ENCODE peak calls at places on chromosomes 3 and 15, in four cellular contexts. One of them, this sample, is unnamed.

GRCh38 chr15:52163321-52164190 is 27.6 kb downstream of the GNB5 start:
- DNase-seq in K562: peak
- DNase-seq in HEK293T: no peak
- DNase-seq in GM12878: no peak
- DNase-seq in this sample: no peak

GRCh38 chr3:113933746-113934145 is 14.1 kb upstream of the ZDHHC23 start:
- DNase-seq in HEK293T: no peak
- DNase-seq in GM12878: no peak
- DNase-seq in K562: no peak
- DNase-seq in this sample: no peak

GRCh38 chr3:97297032-97297431 is 467.5 kb upstream of the ARL6 start:
- DNase-seq in K562: no peak
- DNase-seq in GM12878: no peak
- DNase-seq in HEK293T: no peak
- DNase-seq in this sample: no peak

GRCh38 chr3:159882784-159883779 is 105.6 kb upstream of the IL12A start:
- DNase-seq in GM12878: no peak
- DNase-seq in K562: no peak
- DNase-seq in HEK293T: peak
- DNase-seq in this sample: no peak

GRCh38 chr15:57703387-57703786 is 3.1 kb upstream of the POLR2M start:
- DNase-seq in K562: no peak
- DNase-seq in HEK293T: no peak
- DNase-seq in GM12878: no peak
- DNase-seq in this sample: no peak

GRCh38 chr3:190384241-190384863 is 3.6 kb upstream of the CLDN16 start:
- DNase-seq in K562: peak
- DNase-seq in HEK293T: peak
- DNase-seq in GM12878: peak
- DNase-seq in this sample: peak

GRCh38 chr3:55487376-55488241 is 503 bp upstream of the WNT5A start:
- DNase-seq in HEK293T: peak
- DNase-seq in GM12878: no peak
- DNase-seq in K562: no peak
- DNase-seq in this sample: no peak

GRCh38 chr15:51793521-51793920 is 35.9 kb upstream of the TMOD3 start:
- DNase-seq in HEK293T: no peak
- DNase-seq in GM12878: no peak
- DNase-seq in K562: no peak
- DNase-seq in this sample: no peak

GRCh38 chr15:61839541-61839940 is 220.7 kb downstream of the VPS13C start:
- DNase-seq in K562: no peak
- DNase-seq in HEK293T: no peak
- DNase-seq in GM12878: no peak
- DNase-seq in this sample: no peak

GRCh38 chr3:27253831-27254230 is 115.4 kb downstream of the NEK10 start:
- DNase-seq in K562: no peak
- DNase-seq in HEK293T: peak
- DNase-seq in GM12878: peak
- DNase-seq in this sample: peak

GRCh38 chr3:177722386-177722785 is 525.1 kb upstream of the TBL1XR1 start:
- DNase-seq in GM12878: no peak
- DNase-seq in K562: no peak
- DNase-seq in HEK293T: no peak
- DNase-seq in this sample: no peak

GRCh38 chr3:39343076-39343717 is 13.7 kb downstream of the CCR8 start:
- DNase-seq in GM12878: no peak
- DNase-seq in HEK293T: no peak
- DNase-seq in K562: no peak
- DNase-seq in this sample: no peak

GRCh38 chr15:93779341-93779740 is 452.0 kb upstream of the MCTP2 start:
- DNase-seq in K562: no peak
- DNase-seq in HEK293T: no peak
- DNase-seq in GM12878: no peak
- DNase-seq in this sample: no peak

GRCh38 chr3:134299185-134299887 is 48.7 kb upstream of the RYK start:
- DNase-seq in HEK293T: no peak
- DNase-seq in GM12878: no peak
- DNase-seq in K562: no peak
- DNase-seq in this sample: no peak

GRCh38 chr3:39349080-39349479 is 19.6 kb downstream of the CCR8 start:
- DNase-seq in K562: no peak
- DNase-seq in GM12878: no peak
- DNase-seq in HEK293T: no peak
- DNase-seq in this sample: peak

GRCh38 chr3:27607370-27607769 is 114.8 kb downstream of the EOMES start:
- DNase-seq in GM12878: no peak
- DNase-seq in HEK293T: no peak
- DNase-seq in K562: no peak
- DNase-seq in this sample: no peak

GRCh38 chr15:81160312-81161214 is 26.5 kb downstream of the CFAP161 start:
- DNase-seq in GM12878: no peak
- DNase-seq in K562: no peak
- DNase-seq in HEK293T: no peak
- DNase-seq in this sample: no peak

GRCh38 chr3:54882114-54882833 is 45.6 kb downstream of the LRTM1 start:
- DNase-seq in K562: no peak
- DNase-seq in HEK293T: no peak
- DNase-seq in GM12878: no peak
- DNase-seq in this sample: no peak

GRCh38 chr3:58167431-58168351 is 43.1 kb downstream of the DNASE1L3 start:
- DNase-seq in GM12878: no peak
- DNase-seq in HEK293T: peak
- DNase-seq in K562: peak
- DNase-seq in this sample: no peak

GRCh38 chr15:84823580-84823878 is 6.4 kb downstream of the ALPK3 start:
- DNase-seq in K562: no peak
- DNase-seq in GM12878: no peak
- DNase-seq in HEK293T: no peak
- DNase-seq in this sample: no peak

GRCh38 chr15:39059886-39060285 is 495.3 kb upstream of the RASGRP1 start:
- DNase-seq in K562: no peak
- DNase-seq in HEK293T: no peak
- DNase-seq in GM12878: no peak
- DNase-seq in this sample: no peak

GRCh38 chr3:4988815-4989648 is 9.8 kb downstream of the BHLHE40 start:
- DNase-seq in GM12878: no peak
- DNase-seq in K562: peak
- DNase-seq in HEK293T: no peak
- DNase-seq in this sample: no peak

GRCh38 chr3:101725192-101725889 is 927 bp downstream of the CEP97 start:
- DNase-seq in GM12878: no peak
- DNase-seq in K562: peak
- DNase-seq in HEK293T: peak
- DNase-seq in this sample: no peak

GRCh38 chr3:99952306-99952705 is 134.6 kb downstream of the CMSS1 start:
- DNase-seq in K562: no peak
- DNase-seq in HEK293T: no peak
- DNase-seq in GM12878: no peak
- DNase-seq in this sample: no peak

GRCh38 chr3:123085293-123085949 is 18.6 kb downstream of the PDIA5 start:
- DNase-seq in HEK293T: peak
- DNase-seq in GM12878: no peak
- DNase-seq in K562: peak
- DNase-seq in this sample: peak

GRCh38 chr3:133761605-133762484 is 15.7 kb downstream of the TF start:
- DNase-seq in K562: no peak
- DNase-seq in HEK293T: no peak
- DNase-seq in GM12878: no peak
- DNase-seq in this sample: no peak

GRCh38 chr3:133949438-133949837 is 53.8 kb upstream of the RAB6B start:
- DNase-seq in HEK293T: no peak
- DNase-seq in GM12878: no peak
- DNase-seq in K562: no peak
- DNase-seq in this sample: no peak

GRCh38 chr3:133447751-133448477 is 48.1 kb downstream of the BFSP2 start:
- DNase-seq in K562: no peak
- DNase-seq in GM12878: no peak
- DNase-seq in HEK293T: no peak
- DNase-seq in this sample: no peak

GRCh38 chr3:23650371-23651140 is 155.2 kb upstream of the UBE2E1 start:
- DNase-seq in GM12878: no peak
- DNase-seq in K562: no peak
- DNase-seq in HEK293T: no peak
- DNase-seq in this sample: no peak

GRCh38 chr15:79163395-79163794 is 72.8 kb upstream of the RASGRF1 start:
- DNase-seq in HEK293T: no peak
- DNase-seq in GM12878: no peak
- DNase-seq in K562: no peak
- DNase-seq in this sample: no peak

GRCh38 chr3:124834723-124835718 is 52.1 kb downstream of the ITGB5 start:
- DNase-seq in HEK293T: no peak
- DNase-seq in GM12878: peak
- DNase-seq in K562: peak
- DNase-seq in this sample: peak
- TF ChIP-seq TARDBP in HEK293T: no peak
- TF ChIP-seq TARDBP in GM12878: no peak
- TF ChIP-seq TARDBP in K562: no peak
- TF ChIP-seq TARDBP in this sample: peak

DNA sequence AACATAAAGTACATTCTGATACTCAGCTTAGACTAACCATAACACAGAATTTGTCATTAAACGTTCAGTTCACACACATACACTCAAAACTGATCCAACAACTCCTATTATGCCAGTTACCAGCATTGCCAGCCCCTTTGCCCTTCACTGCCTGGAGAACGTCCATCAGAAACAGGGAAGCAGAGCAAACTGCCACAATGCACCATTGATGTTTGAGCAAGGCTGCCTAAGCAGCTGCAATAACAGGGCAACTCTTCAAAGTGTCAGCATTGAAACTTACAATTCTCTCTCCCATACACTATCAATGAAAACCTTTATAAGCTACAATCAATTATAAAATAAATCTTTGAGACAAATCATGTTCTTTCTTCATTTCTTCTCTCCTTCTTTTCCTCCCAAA is 85.1 kb downstream of the ZBTB20 start:
- DNase-seq in HEK293T: no peak
- DNase-seq in GM12878: no peak
- DNase-seq in K562: no peak
- DNase-seq in this sample: no peak
- TF ChIP-seq TARDBP in HEK293T: no peak
- TF ChIP-seq TARDBP in GM12878: no peak
- TF ChIP-seq TARDBP in K562: no peak
- TF ChIP-seq TARDBP in this sample: no peak

DNA sequence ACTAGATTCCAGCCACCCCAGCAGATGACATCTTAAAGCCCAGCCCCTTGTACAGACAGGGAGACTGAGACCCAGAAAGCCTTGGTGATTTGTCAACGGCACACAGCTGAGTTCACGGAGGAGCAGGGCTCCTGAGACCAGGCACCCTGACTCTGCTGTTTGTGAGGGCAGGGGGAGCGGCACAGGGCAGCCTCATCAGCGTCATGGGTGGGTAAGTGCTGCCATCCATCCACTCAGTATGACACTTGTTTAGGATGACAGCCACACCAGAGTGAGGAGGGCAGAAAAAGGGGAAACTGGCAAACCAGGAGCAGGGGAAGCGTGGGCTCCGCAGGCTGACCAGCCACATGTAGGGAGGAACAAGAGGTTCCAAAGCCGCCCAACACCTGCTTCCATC is 20.0 kb downstream of the RBPMS2 start:
- DNase-seq in HEK293T: no peak
- DNase-seq in GM12878: no peak
- DNase-seq in K562: no peak
- DNase-seq in this sample: no peak
- TF ChIP-seq TARDBP in HEK293T: no peak
- TF ChIP-seq TARDBP in GM12878: no peak
- TF ChIP-seq TARDBP in K562: no peak
- TF ChIP-seq TARDBP in this sample: no peak

GRCh38 chr3:355622-356021 is 159.1 kb downstream of the CHL1 start:
- DNase-seq in HEK293T: no peak
- DNase-seq in K562: no peak
- DNase-seq in GM12878: no peak
- DNase-seq in this sample: no peak

GRCh38 chr3:364287-364686 is 167.7 kb downstream of the CHL1 start:
- DNase-seq in GM12878: no peak
- DNase-seq in HEK293T: no peak
- DNase-seq in K562: no peak
- DNase-seq in this sample: no peak

GRCh38 chr3:356947-357346 is 160.4 kb downstream of the CHL1 start:
- DNase-seq in K562: no peak
- DNase-seq in HEK293T: no peak
- DNase-seq in GM12878: no peak
- DNase-seq in this sample: no peak

GRCh38 chr3:362939-363338 is 166.4 kb downstream of the CHL1 start:
- DNase-seq in GM12878: no peak
- DNase-seq in K562: no peak
- DNase-seq in HEK293T: no peak
- DNase-seq in this sample: no peak

DNA sequence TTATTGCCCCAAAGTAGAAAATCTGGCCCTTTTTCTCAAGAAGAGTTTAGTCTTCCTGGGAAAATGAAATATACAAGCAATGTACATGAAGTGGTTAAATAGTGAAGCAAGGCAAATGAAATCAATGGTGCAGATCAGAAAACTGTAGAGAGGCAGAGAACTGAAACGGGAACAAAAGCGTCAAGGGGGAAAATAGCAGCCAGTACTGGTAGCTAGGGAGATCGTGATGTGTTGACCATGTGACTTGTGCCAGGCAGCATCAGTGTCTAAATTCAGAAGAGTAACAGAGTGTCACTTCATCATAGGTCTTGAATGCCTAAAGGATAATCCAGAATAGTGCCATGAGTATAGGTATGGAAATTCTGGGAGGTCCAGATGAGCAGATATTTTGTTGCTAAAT is 163.1 kb downstream of the CHL1 start:
- DNase-seq in GM12878: no peak
- DNase-seq in K562: no peak
- DNase-seq in HEK293T: no peak
- DNase-seq in this sample: no peak
- TF ChIP-seq TARDBP in GM12878: no peak
- TF ChIP-seq TARDBP in K562: no peak
- TF ChIP-seq TARDBP in HEK293T: no peak
- TF ChIP-seq TARDBP in this sample: no peak

DNA sequence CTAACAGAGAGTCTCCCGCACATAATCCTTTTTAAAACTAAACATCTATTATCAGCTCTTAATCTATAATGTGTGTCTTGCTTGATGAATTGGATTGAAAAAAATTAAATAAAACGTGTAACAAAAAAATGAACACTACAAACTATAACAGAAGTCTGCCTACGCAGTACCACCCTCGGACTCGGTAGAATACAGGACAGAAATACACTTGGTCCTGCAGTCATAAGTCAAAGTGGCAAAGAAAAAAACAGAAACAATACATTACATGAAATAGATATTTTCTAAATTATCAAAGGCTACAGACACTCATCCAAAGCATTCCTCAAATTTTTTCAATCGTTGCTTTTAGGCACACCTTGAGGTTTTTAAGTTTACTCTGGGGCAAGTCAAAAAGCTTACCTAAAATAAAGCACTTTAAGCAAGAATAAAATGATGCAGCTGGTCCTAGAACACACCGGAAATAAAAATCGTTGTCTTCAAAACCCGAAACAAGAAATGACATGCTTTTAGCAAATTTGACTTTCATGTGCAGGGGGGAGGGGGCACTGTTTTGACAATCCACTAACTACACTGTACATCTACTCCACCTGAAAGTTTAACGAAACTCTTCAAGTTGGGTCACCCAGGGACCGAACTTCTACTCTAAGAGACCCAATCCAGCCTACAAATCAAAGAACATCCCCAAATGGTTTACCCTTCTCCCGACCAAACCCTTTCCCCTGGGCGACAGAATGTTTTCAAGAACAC is 1.3 kb downstream of the ADAM10 start:
- DNase-seq in GM12878: no peak
- DNase-seq in K562: no peak
- DNase-seq in HEK293T: no peak
- DNase-seq in this sample: no peak
- TF ChIP-seq TARDBP in GM12878: no peak
- TF ChIP-seq TARDBP in K562: no peak
- TF ChIP-seq TARDBP in HEK293T: no peak
- TF ChIP-seq TARDBP in this sample: no peak

This sample was measured in HepG2.